ENCODE peak calls at places on chromosomes 13 and 19, in five cellular contexts. E is stimulated activated CD4-positive, alpha-beta T cell treated with anti-CD3 and anti-CD28 coated beads, Interleukin-2, amount 100 ng/mL, for 48 hours; M is choroid plexus epithelial cell; X is mesothelial cell of epicardium; K is astrocyte of the hippocampus. H is an unnamed sample.

GRCh38 chr19:15540435-15540834 is 32.1 kb downstream of the CYP4F22 start:
- DNase-seq in E (no peak), M (no peak), X (no peak), K (no peak), H (no peak)

GRCh38 chr13:94764576-94765321 is 52.4 kb upstream of the SOX21 start:
- DNase-seq in E (no peak), M (no peak), X (no peak), K (peak; percentile 87), H (no peak)

GRCh38 chr19:28207244-28207643 is 1005.7 kb downstream of the UQCRFS1 start:
- DNase-seq in E (no peak), M (no peak), X (no peak), K (no peak), H (no peak)

GRCh38 chr19:10295305-10295846 is 5.6 kb downstream of the ICAM5 start:
- DNase-seq in E (no peak), M (peak; percentile 48), X (no peak), K (peak; percentile 44), H (peak; percentile 96)

GRCh38 chr19:18340237-18340989 is at the start of gene PGPEP1:
- DNase-seq in E (peak; percentile 66), M (peak; percentile 59), X (peak; percentile 43), K (peak; percentile 86), H (peak; percentile 74)

GRCh38 chr13:50676602-50677001 is 166.9 kb downstream of the DLEU7 start:
- DNase-seq in E (no peak), M (peak; percentile 69), X (no peak), K (peak; percentile 77), H (no peak)

GRCh38 chr19:48511800-48512503 is at the start of gene LMTK3:
- DNase-seq in E (peak; percentile 63), M (no peak), X (no peak), K (peak; percentile 76), H (no peak)

GRCh38 chr19:35318679-35319448 is 10.1 kb upstream of the CD22 start:
- DNase-seq in E (no peak), M (peak; percentile 52), X (no peak), K (peak; percentile 35), H (no peak)

GRCh38 chr19:2053601-2054389 is 2.8 kb upstream of the MKNK2 start:
- DNase-seq in E (no peak), M (peak; percentile 86), X (no peak), K (no peak), H (no peak)

GRCh38 chr13:88074794-88075509 is 403.8 kb downstream of the SLITRK5 start:
- DNase-seq in E (no peak), M (peak; percentile 3), X (no peak), K (no peak), H (no peak)

GRCh38 chr13:44331912-44332840 is 41.4 kb upstream of the SERP2 start:
- DNase-seq in E (no peak), M (peak; percentile 96), X (peak; percentile 60), K (peak; percentile 95), H (no peak)

GRCh38 chr19:11136400-11137101 is 19.0 kb downstream of the SPC24 start:
- DNase-seq in E (no peak), M (no peak), X (no peak), K (no peak), H (no peak)

GRCh38 chr13:73059460-73060250 is 850 bp downstream of the KLF5 start:
- DNase-seq in E (peak; percentile 24), M (peak; percentile 29), X (peak; percentile 53), K (peak; percentile 83), H (peak; percentile 34)

GRCh38 chr19:45025264-45025663 is 13.6 kb upstream of the CLASRP start:
- DNase-seq in E (no peak), M (no peak), X (no peak), K (no peak), H (no peak)

GRCh38 chr19:47310819-47311218 is 1.2 kb downstream of the C5AR1 start:
- DNase-seq in E (no peak), M (peak; percentile 62), X (peak; percentile 59), K (no peak), H (no peak)

GRCh38 chr13:31765441-31765840 is 26.1 kb downstream of the RXFP2 start:
- DNase-seq in E (no peak), M (peak; percentile 65), X (no peak), K (peak; percentile 84), H (no peak)

GRCh38 chr13:43159007-43159406 is 135.6 kb downstream of the DNAJC15 start:
- DNase-seq in E (no peak), M (peak; percentile 74), X (no peak), K (peak; percentile 72), H (no peak)

GRCh38 chr13:58620171-58620570 is 988.6 kb downstream of the PCDH17 start:
- DNase-seq in E (no peak), M (no peak), X (no peak), K (no peak), H (no peak)

GRCh38 chr13:49791214-49791752 is 1.2 kb downstream of the KPNA3 start:
- DNase-seq in E (peak; percentile 2), M (peak; percentile 55), X (no peak), K (peak; percentile 39), H (no peak)

GRCh38 chr13:58960909-58961308 is 1202.8 kb downstream of the DIAPH3 start:
- DNase-seq in E (no peak), M (peak; percentile 69), X (no peak), K (peak; percentile 50), H (no peak)

GRCh38 chr13:52903320-52903719 is 54.9 kb upstream of the PCDH8 start:
- DNase-seq in E (no peak), M (no peak), X (no peak), K (no peak), H (peak; percentile 5)

GRCh38 chr13:113410472-113411201 is 42.7 kb downstream of the ADPRHL1 start:
- DNase-seq in E (no peak), M (peak; percentile 56), X (no peak), K (peak; percentile 91), H (no peak)